ENCODE peak calls at places on chromosomes 5 and 9, in six cellular contexts. C is mesendoderm, U is NCI-H1105 treated with DMSO at 0.1 percent for 48 hours, T is cardiac muscle cell, H is HAP-1, Q is T-helper 2 cell. M is an unnamed sample.

GRCh38 chr5:151195622-151196021 is 28.3 kb downstream of the CCDC69 start:
- DNase-seq in Q (no peak), H (no peak), U (no peak), C (no peak), T (no peak), M (no peak)

GRCh38 chr5:35313296-35313695 is 83.0 kb upstream of the PRLR start:
- DNase-seq in Q (no peak), U (no peak), T (no peak), C (no peak), H (no peak), M (no peak)

GRCh38 chr5:149452007-149452664 is 73.0 kb upstream of the IL17B start:
- DNase-seq in U (no peak), C (peak), T (peak), Q (no peak), H (no peak), M (no peak)

GRCh38 chr5:179879690-179880010 is 21.0 kb upstream of the MRNIP start:
- DNase-seq in C (no peak), Q (no peak), T (no peak), H (no peak), U (no peak), M (no peak)

GRCh38 chr5:72364186-72364585 is 44.0 kb downstream of the PTCD2 start:
- DNase-seq in C (no peak), U (no peak), Q (no peak), T (no peak), H (no peak), M (no peak)

GRCh38 chr9:88090151-88090581 is 48.1 kb downstream of the SPATA31C2 start:
- DNase-seq in H (no peak), T (peak), C (peak), Q (no peak), U (no peak), M (no peak)

GRCh38 chr5:179773686-179774040 is 20.1 kb upstream of the LTC4S start:
- DNase-seq in Q (no peak), U (no peak), T (no peak), H (no peak), C (no peak), M (peak)

GRCh38 chr5:53076014-53076413 is 33.5 kb downstream of the MOCS2 start:
- DNase-seq in H (no peak), T (no peak), Q (no peak), U (no peak), C (no peak), M (no peak)

GRCh38 chr5:114319821-114320220 is 42.0 kb upstream of the KCNN2 start:
- DNase-seq in Q (no peak), H (no peak), U (no peak), C (no peak), T (no peak), M (no peak)

GRCh38 chr9:91266457-91266856 is 95.3 kb downstream of the AUH start:
- DNase-seq in C (no peak), Q (no peak), U (no peak), H (no peak), T (no peak), M (no peak)

GRCh38 chr5:169286572-169287325 is 14.2 kb downstream of the SLIT3 start:
- DNase-seq in T (no peak), C (no peak), H (no peak), U (no peak), Q (no peak), M (no peak)

GRCh38 chr5:142053434-142054253 is 40.8 kb upstream of the GNPDA1 start:
- DNase-seq in T (peak), H (no peak), Q (no peak), U (no peak), C (peak), M (no peak)

GRCh38 chr9:82410306-82410705 is 421.7 kb downstream of the SPATA31D1 start:
- DNase-seq in Q (no peak), H (no peak), T (no peak), U (no peak), C (peak), M (no peak)

GRCh38 chr9:77597057-77597456 is 51.1 kb downstream of the GNA14 start:
- DNase-seq in T (no peak), C (no peak), U (no peak), H (no peak), Q (no peak), M (no peak)

GRCh38 chr5:179241175-179241574 is 104.1 kb downstream of the ADAMTS2 start:
- DNase-seq in C (no peak), Q (no peak), T (no peak), H (no peak), U (no peak), M (peak)

GRCh38 chr5:73825736-73826135 is 199.7 kb downstream of the ARHGEF28 start:
- DNase-seq in U (no peak), T (no peak), Q (no peak), H (no peak), C (no peak), M (no peak)

GRCh38 chr9:135790850-135791249 is 88.9 kb downstream of the KCNT1 start:
- DNase-seq in T (no peak), U (no peak), C (no peak), Q (no peak), H (no peak), M (no peak)

GRCh38 chr9:7147136-7148090 is 389.6 kb downstream of the KDM4C start:
- DNase-seq in U (no peak), C (peak), H (no peak), Q (no peak), T (peak), M (no peak)

GRCh38 chr5:6737043-6737941 is 24.1 kb downstream of the TENT4A start:
- DNase-seq in T (no peak), U (no peak), C (no peak), H (no peak), Q (no peak), M (peak)

GRCh38 chr9:38038307-38039089 is 30.5 kb downstream of the SHB start:
- DNase-seq in C (peak), H (no peak), Q (no peak), T (peak), U (no peak), M (peak)

GRCh38 chr9:121267689-121268597 is at the start of gene GSN:
- DNase-seq in T (peak), C (peak), Q (peak), U (peak), H (peak), M (peak)

GRCh38 chr9:114153761-114154596 is 1.4 kb upstream of the COL27A1 start:
- DNase-seq in T (peak), C (peak), Q (no peak), U (no peak), H (peak), M (no peak)

GRCh38 chr5:81482595-81482994 is 88.7 kb upstream of the ACOT12 start:
- DNase-seq in Q (no peak), T (peak), U (no peak), C (no peak), H (no peak), M (no peak)

GRCh38 chr5:63854076-63854475 is 108.2 kb downstream of the HTR1A start:
- DNase-seq in C (no peak), T (peak), Q (no peak), H (no peak), U (no peak), M (no peak)

GRCh38 chr5:133944263-133945230 is 23.9 kb downstream of the C5orf15 start:
- DNase-seq in T (peak), Q (no peak), U (peak), C (peak), H (peak), M (no peak)

GRCh38 chr9:117720555-117720954 is 16.4 kb downstream of the TLR4 start:
- DNase-seq in Q (no peak), C (no peak), H (no peak), T (no peak), U (no peak), M (peak)

GRCh38 chr5:22669345-22669744 is 183.8 kb downstream of the CDH12 start:
- DNase-seq in C (no peak), Q (no peak), U (no peak), T (no peak), H (no peak), M (no peak)

GRCh38 chr5:43773032-43773830 is 170.3 kb downstream of the NNT start:
- DNase-seq in T (no peak), U (no peak), Q (no peak), H (peak), C (peak), M (no peak)

GRCh38 chr5:154268073-154268472 is 77.5 kb downstream of the GALNT10 start:
- DNase-seq in C (no peak), T (no peak), U (no peak), Q (no peak), H (no peak), M (no peak)

GRCh38 chr9:115157245-115157674 is 39.3 kb upstream of the TNC start:
- DNase-seq in U (no peak), H (no peak), T (no peak), Q (no peak), C (peak), M (no peak)

GRCh38 chr9:4866239-4866969 is 73.7 kb downstream of the RCL1 start:
- DNase-seq in H (no peak), T (no peak), C (no peak), Q (no peak), U (no peak), M (no peak)

GRCh38 chr5:2168601-2169416 is 286.1 kb upstream of the IRX4 start:
- DNase-seq in C (no peak), U (no peak), H (no peak), Q (no peak), T (no peak), M (no peak)

M was measured in kidney.